ENCODE peak calls at places on chromosomes 16 and 17, in four cellular contexts. P is SK-N-SH, E is HepG2, J is K562. Z is an unnamed sample.

GRCh38 chr17:67365762-67366192 is 600 bp downstream of the PSMD12 start:
- DNase-seq in J (no peak), P (peak), E (peak), Z (no peak)

GRCh38 chr17:57603541-57603940 is 141.6 kb downstream of the CCDC182 start:
- DNase-seq in E (no peak), J (no peak), P (no peak), Z (no peak)

GRCh38 chr17:36947922-36948716 is 635 bp upstream of the AATF start:
- DNase-seq in E (no peak), P (no peak), J (no peak), Z (no peak)

GRCh38 chr16:80899804-80900592 is 95.6 kb upstream of the CDYL2 start:
- DNase-seq in J (peak), P (peak), E (peak), Z (no peak)

GRCh38 chr16:1245452-1246005 is 5.0 kb downstream of the TPSAB1 start:
- DNase-seq in J (no peak), E (no peak), P (no peak), Z (no peak)

GRCh38 chr17:40354191-40355122 is 10.1 kb downstream of the GJD3 start:
- DNase-seq in P (no peak), J (no peak), E (no peak), Z (no peak)

GRCh38 chr17:79294459-79295071 is 219.9 kb downstream of the ENGASE start:
- DNase-seq in E (peak), J (peak), P (no peak), Z (no peak)

GRCh38 chr17:57455063-57455914 is 199.0 kb downstream of the MSI2 start:
- DNase-seq in J (no peak), E (no peak), P (no peak), Z (peak)

GRCh38 chr17:40303009-40303657 is 5.8 kb upstream of the RARA start:
- DNase-seq in P (peak), E (peak), J (peak), Z (no peak)

DNA sequence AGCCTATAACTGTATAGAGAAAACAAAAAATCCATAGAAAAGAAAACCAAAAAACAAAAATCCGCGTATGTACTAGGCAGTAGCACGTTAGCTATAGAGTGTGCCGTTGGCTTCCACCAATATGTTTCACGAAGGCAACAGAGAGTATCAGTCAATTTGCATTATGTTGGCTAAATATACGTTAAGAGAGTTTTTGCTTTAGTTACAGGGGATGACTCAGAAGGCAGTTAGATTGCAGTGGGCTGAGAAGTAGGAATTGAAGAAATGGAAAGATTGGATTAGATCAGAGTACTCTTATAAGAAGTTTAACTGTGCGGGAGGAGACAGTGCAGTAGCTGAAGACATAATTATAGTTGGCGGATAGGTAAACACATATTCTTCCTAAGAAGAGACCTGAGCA is 911 bp upstream of the NACA2 start:
- DNase-seq in E (no peak), P (no peak), J (no peak), Z (no peak)
- TF ChIP-seq MAX in E (no peak), P (no peak), J (no peak), Z (no peak)

GRCh38 chr17:50295021-50295420 is 20.8 kb downstream of the TMEM92 start:
- DNase-seq in E (no peak), J (no peak), P (no peak), Z (no peak)
- TF ChIP-seq FOXM1 in E (no peak), J (no peak), P (no peak), Z (no peak)

GRCh38 chr16:12474794-12475410 is 328.8 kb downstream of the CPPED1 start:
- DNase-seq in P (no peak), J (no peak), E (no peak), Z (no peak)
- H3K27ac ChIP-seq in P (no peak), J (no peak), E (no peak), Z (no peak)

GRCh38 chr16:84500531-84500930 is 3.9 kb downstream of the MEAK7 start:
- DNase-seq in J (no peak), E (no peak), P (no peak), Z (no peak)

GRCh38 chr16:84498859-84499620 is 5.4 kb downstream of the MEAK7 start:
- DNase-seq in P (no peak), E (no peak), J (no peak), Z (no peak)

GRCh38 chr16:84497836-84498610 is 6.4 kb downstream of the MEAK7 start:
- DNase-seq in P (no peak), E (no peak), J (no peak), Z (no peak)

GRCh38 chr16:84501077-84501735 is 3.3 kb downstream of the MEAK7 start:
- DNase-seq in J (no peak), P (no peak), E (no peak), Z (no peak)

GRCh38 chr16:84499638-84500037 is 4.8 kb downstream of the MEAK7 start:
- DNase-seq in J (no peak), P (no peak), E (no peak), Z (no peak)
- TF ChIP-seq MAX in J (no peak), P (no peak), E (no peak), Z (no peak)

GRCh38 chr17:81712468-81713003 is 452 bp downstream of the SLC25A10 start:
- DNase-seq in P (peak), J (peak), E (peak), Z (no peak)
- TF ChIP-seq FOXM1 in P (no peak), J (no peak), E (no peak), Z (no peak)

GRCh38 chr17:73210002-73210678 is 17.3 kb downstream of the COG1 start:
- DNase-seq in P (peak), E (no peak), J (peak), Z (no peak)

GRCh38 chr17:73214008-73214407 is 21.2 kb downstream of the COG1 start:
- DNase-seq in J (no peak), E (no peak), P (no peak), Z (no peak)

GRCh38 chr17:73214851-73215250 is 22.0 kb downstream of the COG1 start:
- DNase-seq in P (no peak), J (no peak), E (no peak), Z (no peak)

GRCh38 chr17:73209436-73209835 is 16.6 kb downstream of the COG1 start:
- DNase-seq in J (no peak), P (no peak), E (no peak), Z (no peak)

GRCh38 chr17:73211745-73212144 is 18.9 kb downstream of the COG1 start:
- DNase-seq in J (no peak), P (no peak), E (no peak), Z (no peak)
- H3K27ac ChIP-seq in J (no peak), P (no peak), E (no peak), Z (no peak)

GRCh38 chr16:69169607-69170352 is 17.2 kb upstream of the SNTB2 start:
- DNase-seq in E (no peak), J (no peak), P (no peak), Z (no peak)

GRCh38 chr16:69165584-69165983 is 21.4 kb upstream of the SNTB2 start:
- DNase-seq in E (no peak), P (no peak), J (no peak), Z (no peak)

GRCh38 chr16:69169051-69169450 is 17.9 kb upstream of the SNTB2 start:
- DNase-seq in P (no peak), E (no peak), J (no peak), Z (no peak)

GRCh38 chr16:69166946-69167930 is 19.7 kb upstream of the SNTB2 start:
- DNase-seq in P (no peak), J (no peak), E (no peak), Z (no peak)

GRCh38 chr16:69166221-69166833 is 20.6 kb upstream of the SNTB2 start:
- DNase-seq in J (no peak), E (no peak), P (no peak), Z (no peak)
- TF ChIP-seq MAX in J (no peak), E (no peak), P (no peak), Z (no peak)

GRCh38 chr17:51029568-51030463 is 90.9 kb downstream of the SPAG9 start:
- DNase-seq in J (no peak), P (no peak), E (no peak), Z (no peak)
- TF ChIP-seq FOXM1 in J (no peak), P (no peak), E (no peak), Z (no peak)

GRCh38 chr16:14198603-14199002 is 127.5 kb downstream of the MRTFB start:
- DNase-seq in P (no peak), J (no peak), E (no peak), Z (no peak)

GRCh38 chr16:14199199-14199598 is 128.1 kb downstream of the MRTFB start:
- DNase-seq in E (no peak), J (no peak), P (no peak), Z (no peak)

GRCh38 chr16:14198012-14198411 is 126.9 kb downstream of the MRTFB start:
- DNase-seq in P (no peak), E (no peak), J (no peak), Z (no peak)

GRCh38 chr16:14202095-14202494 is 131.0 kb downstream of the MRTFB start:
- DNase-seq in P (no peak), E (no peak), J (no peak), Z (no peak)

DNA sequence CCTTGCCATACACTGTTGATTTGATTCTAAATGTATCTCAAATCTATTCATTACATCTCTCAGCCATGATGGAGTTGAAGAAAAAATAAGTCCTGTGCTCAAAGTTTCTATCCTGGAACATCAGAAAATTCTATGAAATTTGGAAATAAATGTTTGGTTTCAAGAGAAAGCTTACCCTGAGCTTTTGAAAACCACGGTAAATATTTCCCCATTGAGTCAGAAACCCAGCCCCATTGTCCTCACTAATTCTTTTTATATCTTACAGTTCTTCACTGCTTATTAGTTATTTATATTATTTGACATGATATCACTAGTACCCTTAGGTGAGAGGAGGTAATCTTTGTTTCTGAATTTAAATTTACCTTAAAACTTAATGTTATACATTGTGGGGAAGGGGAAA is 128.5 kb downstream of the MRTFB start:
- DNase-seq in J (no peak), E (no peak), P (no peak), Z (no peak)
- H3K27ac ChIP-seq in J (no peak), E (no peak), P (no peak), Z (no peak)

Z was measured in GM12878.